ENCODE peak calls at places on chromosomes 2 and 18, in five cellular contexts. Y is coronary artery, V is T-helper 17 cell, U is ACHN, R is prostate gland. A is an unnamed sample.

GRCh38 chr18:53944721-53945120 is 279.7 kb downstream of the MBD2 start:
- DNase-seq in Y (no peak), V (no peak), U (peak; percentile 2), R (no peak), A (no peak)

GRCh38 chr18:6929370-6930102 is 188.1 kb downstream of the LAMA1 start:
- DNase-seq in Y (no peak), V (no peak), U (no peak), R (no peak), A (no peak)

GRCh38 chr2:213162515-213163118 is 11.2 kb upstream of the IKZF2 start:
- DNase-seq in Y (no peak), V (no peak), U (peak; percentile 6), R (no peak), A (no peak)

GRCh38 chr18:79384151-79384807 is 11.5 kb upstream of the NFATC1 start:
- DNase-seq in Y (peak; percentile 50), V (no peak), U (no peak), R (no peak), A (no peak)

GRCh38 chr2:71686781-71687180 is 233.4 kb downstream of the DYSF start:
- DNase-seq in Y (no peak), V (no peak), U (no peak), R (no peak), A (no peak)

GRCh38 chr2:95158441-95158840 is 1.2 kb downstream of the ZNF514 start:
- DNase-seq in Y (no peak), V (no peak), U (no peak), R (no peak), A (no peak)

GRCh38 chr2:28828382-28828781 is 17.7 kb downstream of the SPDYA start:
- DNase-seq in Y (no peak), V (no peak), U (no peak), R (no peak), A (no peak)

GRCh38 chr2:31428001-31428418 is 13.5 kb upstream of the XDH start:
- DNase-seq in Y (no peak), V (no peak), U (peak; percentile 37), R (no peak), A (no peak)

GRCh38 chr2:74708296-74708695 is 54.2 kb downstream of the SEMA4F start:
- DNase-seq in Y (no peak), V (no peak), U (no peak), R (no peak), A (no peak)

A was measured in NCI-H748 treated with DMSO at 0.1 percent for 48 hours.